ENCODE peak calls at places on chromosomes 3 and 15, in five cellular contexts. J, F, D, L and P are unnamed samples.

GRCh38 chr3:15440891-15441290 is 13.5 kb downstream of the EAF1 start:
- DNase-seq in J (no peak), F (no peak), D (peak), L (no peak), P (no peak)

GRCh38 chr3:138184994-138185393 is 2.1 kb upstream of the ARMC8 start:
- DNase-seq in J (no peak), F (no peak), D (no peak), L (no peak), P (no peak)

GRCh38 chr3:23199649-23200048 is 3.5 kb upstream of the UBE2E2 start:
- DNase-seq in J (no peak), F (no peak), D (no peak), L (no peak), P (no peak)

GRCh38 chr3:123766195-123767019 is 117.7 kb downstream of the MYLK start:
- DNase-seq in J (no peak), F (no peak), D (no peak), L (no peak), P (no peak)

GRCh38 chr3:163745204-163745603 is 1333.1 kb downstream of the SI start:
- DNase-seq in J (no peak), F (no peak), D (no peak), L (no peak), P (no peak)

GRCh38 chr3:181629029-181629428 is 82.7 kb upstream of the SOX2 start:
- DNase-seq in J (no peak), F (no peak), D (no peak), L (no peak), P (no peak)

GRCh38 chr15:57527382-57528091 is 64.2 kb upstream of the MYZAP start:
- DNase-seq in J (no peak), F (peak), D (peak), L (peak), P (peak)

GRCh38 chr3:123635220-123635619 is 50.4 kb upstream of the HACD2 start:
- DNase-seq in J (no peak), F (no peak), D (no peak), L (no peak), P (no peak)

GRCh38 chr3:89368846-89369245 is 261.4 kb downstream of the EPHA3 start:
- DNase-seq in J (no peak), F (no peak), D (no peak), L (no peak), P (no peak)

GRCh38 chr15:73081321-73081958 is 29.2 kb downstream of the NEO1 start:
- DNase-seq in J (no peak), F (peak), D (peak), L (peak), P (peak)

GRCh38 chr3:27716309-27716708 is 5.8 kb downstream of the EOMES start:
- DNase-seq in J (no peak), F (no peak), D (no peak), L (no peak), P (no peak)

GRCh38 chr3:58564456-58565160 is 12.6 kb downstream of the FAM107A start:
- DNase-seq in J (peak), F (no peak), D (peak), L (no peak), P (peak)

GRCh38 chr15:29838352-29839010 is 16.2 kb upstream of the TJP1 start:
- DNase-seq in J (no peak), F (no peak), D (no peak), L (no peak), P (no peak)

GRCh38 chr15:68218331-68218730 is 11.2 kb downstream of the CLN6 start:
- DNase-seq in J (no peak), F (no peak), D (no peak), L (no peak), P (no peak)